ENCODE peak calls at places on chromosome 20, in six cellular contexts. R is NT2/D1; P is activated naive CD8-positive, alpha-beta T cell treated with anti-CD3 and anti-CD28 coated beads, Interleukin-2, amount 10 ng/mL, durations not matched to agents 7 days and 5 days; O is IMR-90; E is psoas muscle; Q is left colon. X is an unnamed sample.

GRCh38 chr20:14178952-14179351 is 158.5 kb downstream of the FLRT3 start:
- DNase-seq in E (no peak), Q (no peak), O (no peak), R (no peak), P (no peak), X (no peak)

GRCh38 chr20:62192635-62193034 is 9.8 kb downstream of the MTG2 start:
- DNase-seq in Q (no peak), R (no peak), O (no peak), P (no peak), E (no peak), X (peak)

GRCh38 chr20:10316582-10316981 is 98.0 kb downstream of the SNAP25 start:
- DNase-seq in O (no peak), Q (no peak), E (no peak), P (no peak), R (no peak), X (no peak)

GRCh38 chr20:37336369-37337207 is 9.4 kb upstream of the SRC start:
- DNase-seq in R (no peak), O (peak), Q (peak), P (no peak), E (peak), X (peak)

GRCh38 chr20:1900321-1900791 is 5.1 kb downstream of the SIRPA start:
- DNase-seq in O (peak), E (peak), R (peak), P (no peak), Q (peak), X (peak)

GRCh38 chr20:40651121-40651520 is 37.9 kb downstream of the MAFB start:
- DNase-seq in E (no peak), Q (no peak), O (peak), R (no peak), P (no peak), X (no peak)

GRCh38 chr20:22455259-22455658 is 129.1 kb downstream of the FOXA2 start:
- DNase-seq in E (no peak), Q (no peak), R (no peak), O (no peak), P (no peak), X (no peak)

GRCh38 chr20:38569747-38570519 is 11.1 kb upstream of the ADIG start:
- DNase-seq in R (no peak), P (no peak), Q (no peak), E (no peak), O (no peak), X (no peak)

GRCh38 chr20:50068041-50068651 is 44.8 kb downstream of the UBE2V1 start:
- DNase-seq in P (no peak), O (no peak), R (no peak), Q (no peak), E (no peak), X (peak)

GRCh38 chr20:59518881-59519706 is 85.2 kb upstream of the PHACTR3 start:
- DNase-seq in O (peak), P (no peak), Q (no peak), E (no peak), R (peak), X (no peak)

GRCh38 chr20:34069341-34070078 is 42.5 kb downstream of the EIF2S2 start:
- DNase-seq in Q (peak), P (no peak), R (peak), O (peak), E (peak), X (peak)

GRCh38 chr20:32249030-32249738 is 28.3 kb upstream of the KIF3B start:
- DNase-seq in P (no peak), Q (no peak), E (no peak), R (no peak), O (no peak), X (no peak)

GRCh38 chr20:18837710-18838109 is 24.1 kb downstream of the SCP2D1 start:
- DNase-seq in E (no peak), P (no peak), Q (no peak), R (no peak), O (no peak), X (no peak)

GRCh38 chr20:38674178-38675133 is 49.8 kb upstream of the SLC32A1 start:
- DNase-seq in P (peak), E (peak), R (peak), O (peak), Q (no peak), X (peak)

GRCh38 chr20:49579874-49580817 is 12.2 kb upstream of the PTGIS start:
- DNase-seq in O (peak), E (peak), P (no peak), R (no peak), Q (peak), X (peak)

GRCh38 chr20:23143098-23143497 is 57.0 kb upstream of the CD93 start:
- DNase-seq in Q (no peak), R (no peak), O (peak), E (peak), P (no peak), X (no peak)

GRCh38 chr20:63533388-63533787 is 3.8 kb downstream of the PTK6 start:
- DNase-seq in P (no peak), E (no peak), Q (peak), O (no peak), R (no peak), X (no peak)

GRCh38 chr20:16123623-16124022 is 449.6 kb downstream of the KIF16B start:
- DNase-seq in E (no peak), O (no peak), Q (no peak), P (no peak), R (no peak), X (no peak)

GRCh38 chr20:38167851-38168760 is 3.0 kb upstream of the TGM2 start:
- DNase-seq in O (peak), E (peak), R (no peak), P (no peak), Q (no peak), X (peak)

GRCh38 chr20:14609328-14610221 is 272.2 kb upstream of the FLRT3 start:
- DNase-seq in Q (no peak), P (no peak), E (no peak), R (no peak), O (no peak), X (no peak)

GRCh38 chr20:50919567-50919966 is 11.7 kb downstream of the ADNP start:
- DNase-seq in Q (no peak), R (no peak), E (peak), O (peak), P (no peak), X (no peak)

GRCh38 chr20:44396790-44397189 is 41.3 kb downstream of the HNF4A start:
- DNase-seq in E (no peak), P (no peak), R (no peak), O (no peak), Q (no peak), X (no peak)

GRCh38 chr20:20457392-20458126 is 89.7 kb downstream of the INSM1 start:
- DNase-seq in O (peak), Q (no peak), E (no peak), P (no peak), R (no peak), X (no peak)

GRCh38 chr20:55555075-55555650 is 450.2 kb downstream of the CBLN4 start:
- DNase-seq in O (no peak), R (no peak), Q (no peak), P (no peak), E (no peak), X (no peak)

GRCh38 chr20:32416206-32416605 is 58.1 kb downstream of the ASXL1 start:
- DNase-seq in R (no peak), Q (no peak), E (no peak), O (no peak), P (no peak), X (no peak)

GRCh38 chr20:55375920-55376319 is 629.4 kb downstream of the CBLN4 start:
- DNase-seq in P (no peak), O (no peak), R (no peak), E (no peak), Q (no peak), X (no peak)

GRCh38 chr20:59777814-59778575 is 155.4 kb downstream of the SYCP2 start:
- DNase-seq in E (no peak), Q (no peak), O (no peak), P (no peak), R (no peak), X (no peak)

GRCh38 chr20:59013031-59013951 is 5.9 kb upstream of the TUBB1 start:
- DNase-seq in P (no peak), Q (no peak), O (no peak), R (no peak), E (no peak), X (no peak)

GRCh38 chr20:32536861-32537656 is 48.1 kb downstream of the NOL4L start:
- DNase-seq in O (no peak), P (peak), Q (peak), E (peak), R (no peak), X (no peak)

GRCh38 chr20:44080646-44081267 is 106.2 kb downstream of the JPH2 start:
- DNase-seq in Q (no peak), R (peak), O (peak), P (peak), E (peak), X (peak)

GRCh38 chr20:62623488-62624324 is 18.6 kb upstream of the SLCO4A1 start:
- DNase-seq in Q (peak), P (peak), E (peak), R (peak), O (peak), X (peak)

GRCh38 chr20:36132802-36133211 is 21.7 kb upstream of the EPB41L1 start:
- DNase-seq in O (no peak), R (no peak), Q (no peak), E (no peak), P (no peak), X (no peak)

GRCh38 chr20:9392892-9393857 is 121.2 kb upstream of the LAMP5 start:
- DNase-seq in Q (peak), P (no peak), O (peak), E (peak), R (peak), X (peak)

GRCh38 chr20:24816907-24817306 is 132.2 kb upstream of the CST7 start:
- DNase-seq in P (no peak), Q (no peak), R (no peak), O (no peak), E (no peak), X (no peak)

GRCh38 chr20:38864662-38865061 is 59.2 kb downstream of the PPP1R16B start:
- DNase-seq in R (no peak), E (no peak), O (no peak), P (no peak), Q (no peak), X (no peak)

GRCh38 chr20:24752612-24753011 is 196.5 kb upstream of the CST7 start:
- DNase-seq in R (no peak), O (no peak), Q (no peak), P (no peak), E (no peak), X (no peak)

GRCh38 chr20:4074877-4075455 is 59.6 kb upstream of the RNF24 start:
- DNase-seq in Q (no peak), R (no peak), P (no peak), E (no peak), O (no peak), X (no peak)

GRCh38 chr20:35768731-35769664 is 2.8 kb upstream of the PHF20 start:
- DNase-seq in P (peak), Q (peak), O (peak), E (peak), R (peak), X (peak)

GRCh38 chr20:19944772-19945459 is 72.2 kb upstream of the NAA20 start:
- DNase-seq in P (no peak), O (peak), Q (no peak), E (no peak), R (no peak), X (no peak)